ENCODE peak calls at places on chromosomes 1 and 21, in eight cellular contexts. M is prostate gland, Y is fibroblast of lung, V is astrocyte of the hippocampus, F is GM04504, L is fibroblast of the aortic adventitia, I is HT-29, H is GM13977. P is an unnamed sample.

GRCh38 chr1:8396083-8396911 is 78.4 kb downstream of the SLC45A1 start:
- DNase-seq in F (peak; percentile 49), Y (peak; percentile 87), V (peak; percentile 61), L (peak; percentile 73), M (no peak), H (no peak), I (no peak), P (no peak)

GRCh38 chr1:45065083-45065482 is 53.0 kb downstream of the UROD start:
- DNase-seq in M (no peak), I (no peak), L (no peak), F (no peak), H (no peak), Y (no peak), V (no peak), P (no peak)

GRCh38 chr1:143699115-143699514 is 272.7 kb downstream of the FAM72C start:
- DNase-seq in Y (no peak), H (no peak), I (no peak), M (no peak), F (no peak), L (no peak), V (no peak), P (peak; percentile 47)

GRCh38 chr1:12496154-12496961 is 121.7 kb downstream of the DHRS3 start:
- DNase-seq in L (peak; percentile 66), I (no peak), Y (peak; percentile 61), M (no peak), H (no peak), V (peak; percentile 75), F (no peak), P (peak; percentile 44)

GRCh38 chr21:46168659-46169386 is 13.4 kb upstream of the FTCD start:
- DNase-seq in V (no peak), H (no peak), I (no peak), L (no peak), F (no peak), Y (no peak), M (no peak), P (no peak)

GRCh38 chr1:200488375-200489165 is 78.7 kb upstream of the ZNF281 start:
- DNase-seq in I (peak; percentile 78), Y (peak; percentile 78), M (peak; percentile 55), V (peak; percentile 86), H (peak; percentile 56), F (peak; percentile 55), L (peak; percentile 91), P (peak; percentile 84)

GRCh38 chr21:33801424-33802405 is 113.9 kb downstream of the ATP5PO start:
- DNase-seq in F (peak; percentile 38), L (peak; percentile 26), Y (peak; percentile 63), V (peak; percentile 77), H (no peak), I (no peak), M (peak; percentile 95), P (peak; percentile 17)

GRCh38 chr1:179251675-179252074 is 22.2 kb upstream of the ABL2 start:
- DNase-seq in F (no peak), L (peak; percentile 79), Y (peak; percentile 50), H (no peak), V (peak; percentile 57), M (peak; percentile 8), I (peak; percentile 61), P (peak; percentile 21)

GRCh38 chr1:209513226-209513625 is 70.3 kb upstream of the CAMK1G start:
- DNase-seq in H (peak; percentile 23), V (peak; percentile 16), M (no peak), I (peak; percentile 65), F (no peak), Y (peak; percentile 28), L (peak; percentile 42), P (peak; percentile 43)

GRCh38 chr1:88404582-88404981 is 279.5 kb upstream of the PKN2 start:
- DNase-seq in V (no peak), L (no peak), Y (no peak), M (no peak), I (no peak), F (no peak), H (no peak), P (no peak)

GRCh38 chr21:40215941-40216340 is 348.7 kb downstream of the PCP4 start:
- DNase-seq in L (no peak), F (no peak), I (no peak), Y (no peak), M (peak; percentile 54), V (no peak), H (no peak), P (no peak)

GRCh38 chr1:93651695-93652094 is 29.9 kb downstream of the BCAR3 start:
- DNase-seq in Y (no peak), V (no peak), F (no peak), M (no peak), L (no peak), H (no peak), I (no peak), P (no peak)

GRCh38 chr1:186757851-186758250 is 70.9 kb upstream of the PLA2G4A start:
- DNase-seq in L (no peak), Y (no peak), I (no peak), H (no peak), F (no peak), V (no peak), M (no peak), P (no peak)

GRCh38 chr1:43008425-43009108 is 49.9 kb upstream of the SLC2A1 start:
- DNase-seq in Y (no peak), L (no peak), F (no peak), V (peak; percentile 26), M (no peak), H (no peak), I (peak; percentile 83), P (no peak)

GRCh38 chr21:41419921-41420862 is 5.8 kb upstream of the MX1 start:
- DNase-seq in I (peak; percentile 69), F (peak; percentile 76), Y (peak; percentile 88), L (peak; percentile 87), H (peak; percentile 53), M (peak; percentile 79), V (peak; percentile 94), P (peak; percentile 70)

GRCh38 chr1:17531682-17532487 is 7.6 kb upstream of the ARHGEF10L start:
- DNase-seq in H (no peak), Y (peak; percentile 52), M (peak; percentile 80), L (peak; percentile 93), V (peak; percentile 67), F (no peak), I (peak; percentile 82), P (no peak)

GRCh38 chr1:158272681-158273080 is 17.0 kb upstream of the CD1C start:
- DNase-seq in H (no peak), Y (no peak), M (no peak), V (no peak), F (no peak), I (no peak), L (no peak), P (no peak)

GRCh38 chr1:47233165-47233564 is 1.1 kb upstream of the TAL1 start:
- DNase-seq in I (no peak), Y (no peak), H (no peak), M (no peak), L (no peak), F (no peak), V (no peak), P (no peak)

GRCh38 chr1:245888809-245889208 is 618.3 kb downstream of the SMYD3 start:
- DNase-seq in H (no peak), I (peak; percentile 70), F (no peak), Y (peak; percentile 29), L (peak; percentile 49), M (no peak), V (no peak), P (peak; percentile 45)

GRCh38 chr1:145849356-145850165 is 4.1 kb downstream of the NUDT17 start:
- DNase-seq in L (peak; percentile 75), H (no peak), I (no peak), Y (peak; percentile 88), F (no peak), M (no peak), V (peak; percentile 85), P (no peak)

GRCh38 chr1:157773723-157774350 is 3.1 kb downstream of the FCRL2 start:
- DNase-seq in M (no peak), Y (no peak), L (no peak), V (no peak), I (peak; percentile 57), H (peak; percentile 40), F (no peak), P (peak; percentile 20)

GRCh38 chr1:218254296-218254918 is 30.7 kb upstream of the RRP15 start:
- DNase-seq in I (no peak), M (no peak), H (no peak), V (no peak), L (no peak), F (no peak), Y (no peak), P (no peak)